ENCODE peak calls at places on chromosomes 3 and 15, in six cellular contexts. C, B, D, F, M and N are unnamed samples.

GRCh38 chr15:71532994-71533393 is 277.4 kb upstream of the NR2E3 start:
- DNase-seq in D (peak; percentile 82), F (no peak), C (no peak), M (peak; percentile 43), B (peak; percentile 53), N (no peak)

GRCh38 chr3:169286992-169287391 is 376.5 kb downstream of the MECOM start:
- DNase-seq in D (no peak), F (no peak), M (no peak), C (no peak), B (no peak), N (no peak)

GRCh38 chr15:39511000-39511914 is 69.6 kb upstream of the THBS1 start:
- DNase-seq in C (no peak), M (peak; percentile 4), F (no peak), B (peak; percentile 81), D (peak; percentile 83), N (no peak)

GRCh38 chr15:39079296-39079834 is 501.5 kb upstream of the THBS1 start:
- DNase-seq in F (no peak), C (no peak), B (peak; percentile 48), M (peak; percentile 82), D (peak; percentile 83), N (no peak)

GRCh38 chr3:188646592-188646991 is 492.6 kb downstream of the LPP start:
- DNase-seq in D (peak; percentile 51), F (no peak), B (peak; percentile 29), C (no peak), M (no peak), N (no peak)

GRCh38 chr3:110783541-110783940 is 288.1 kb upstream of the NECTIN3 start:
- DNase-seq in D (no peak), C (no peak), B (no peak), F (no peak), M (no peak), N (no peak)

GRCh38 chr3:55203006-55203405 is 275.1 kb upstream of the LRTM1 start:
- DNase-seq in D (peak; percentile 8), F (no peak), M (no peak), C (no peak), B (peak; percentile 24), N (no peak)

GRCh38 chr3:90039994-90040393 is 932.6 kb downstream of the EPHA3 start:
- DNase-seq in D (no peak), B (no peak), C (no peak), F (no peak), M (no peak), N (no peak)

GRCh38 chr15:89496155-89497098 is at the start of gene RHCG:
- DNase-seq in M (peak; percentile 94), D (no peak), C (no peak), B (peak; percentile 40), F (peak; percentile 37), N (no peak)

GRCh38 chr15:66023322-66023972 is 154.2 kb downstream of the RAB11A start:
- DNase-seq in M (no peak), B (no peak), F (no peak), C (no peak), D (no peak), N (no peak)

GRCh38 chr15:83477791-83478537 is 30.8 kb downstream of the SH3GL3 start:
- DNase-seq in C (no peak), F (no peak), M (no peak), D (no peak), B (no peak), N (no peak)

GRCh38 chr3:108603689-108604088 is 14.2 kb downstream of the DZIP3 start:
- DNase-seq in C (no peak), F (no peak), B (no peak), D (peak; percentile 44), M (no peak), N (no peak)

GRCh38 chr3:100533176-100533575 is 40.8 kb downstream of the TMEM45A start:
- DNase-seq in C (no peak), D (no peak), B (no peak), M (no peak), F (no peak), N (no peak)

GRCh38 chr15:73346735-73347312 is 21.9 kb downstream of the HCN4 start:
- DNase-seq in B (peak; percentile 9), F (peak; percentile 58), D (peak; percentile 73), C (peak; percentile 76), M (peak; percentile 48), N (no peak)

GRCh38 chr3:148528024-148528423 is 169.7 kb upstream of the AGTR1 start:
- DNase-seq in M (no peak), D (no peak), F (no peak), C (no peak), B (peak; percentile 37), N (no peak)

GRCh38 chr15:97600190-97600589 is 360.3 kb upstream of the ARRDC4 start:
- DNase-seq in C (no peak), F (no peak), B (no peak), D (no peak), M (no peak), N (no peak)

GRCh38 chr15:68431792-68432401 is at the start of gene ITGA11:
- DNase-seq in B (peak; percentile 39), D (peak; percentile 16), F (no peak), M (peak; percentile 57), C (peak; percentile 72), N (peak; percentile 97)

GRCh38 chr3:138688871-138689299 is 80.3 kb downstream of the FAIM start:
- DNase-seq in B (no peak), D (no peak), M (peak; percentile 39), F (no peak), C (no peak), N (no peak)
- TF ChIP-seq CTCF in B (no peak), D (no peak), M (no peak), F (no peak), C (no peak), N (no peak)

DNA sequence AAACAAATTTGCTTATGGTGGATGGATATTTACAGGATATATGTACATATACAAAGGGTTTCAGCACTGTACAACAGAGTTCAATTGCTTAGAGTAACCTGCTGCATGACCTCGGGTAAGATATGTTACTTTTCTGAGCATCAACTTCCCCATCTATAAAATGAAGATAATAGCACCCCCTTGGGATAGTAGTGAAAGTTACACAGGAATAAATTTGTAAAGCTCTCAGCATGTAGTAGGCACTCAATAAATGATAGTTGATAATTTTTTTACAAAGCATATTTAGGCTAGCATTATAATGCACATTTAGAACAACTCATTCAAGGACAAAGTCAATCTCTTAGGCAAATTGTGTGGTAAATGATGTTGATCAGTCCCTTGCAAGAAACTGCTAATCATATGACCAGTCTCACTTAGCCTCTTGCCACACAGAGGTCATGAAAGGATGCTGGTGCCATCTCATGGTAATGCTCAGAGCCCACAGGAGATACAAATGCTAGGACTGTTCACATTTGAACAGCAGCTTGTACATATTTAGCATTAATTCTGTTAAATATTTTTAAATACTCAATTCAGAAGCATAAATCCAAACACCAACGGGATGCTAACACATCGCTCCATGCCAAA is 123.9 kb downstream of the MAGI1 start:
- DNase-seq in D (peak; percentile 2), M (no peak), B (peak; percentile 7), F (no peak), C (no peak), N (no peak)
- TF ChIP-seq CTCF in D (peak; percentile 37), M (peak; percentile 21), B (peak; percentile 11), F (no peak), C (no peak), N (peak; percentile 56)

DNA sequence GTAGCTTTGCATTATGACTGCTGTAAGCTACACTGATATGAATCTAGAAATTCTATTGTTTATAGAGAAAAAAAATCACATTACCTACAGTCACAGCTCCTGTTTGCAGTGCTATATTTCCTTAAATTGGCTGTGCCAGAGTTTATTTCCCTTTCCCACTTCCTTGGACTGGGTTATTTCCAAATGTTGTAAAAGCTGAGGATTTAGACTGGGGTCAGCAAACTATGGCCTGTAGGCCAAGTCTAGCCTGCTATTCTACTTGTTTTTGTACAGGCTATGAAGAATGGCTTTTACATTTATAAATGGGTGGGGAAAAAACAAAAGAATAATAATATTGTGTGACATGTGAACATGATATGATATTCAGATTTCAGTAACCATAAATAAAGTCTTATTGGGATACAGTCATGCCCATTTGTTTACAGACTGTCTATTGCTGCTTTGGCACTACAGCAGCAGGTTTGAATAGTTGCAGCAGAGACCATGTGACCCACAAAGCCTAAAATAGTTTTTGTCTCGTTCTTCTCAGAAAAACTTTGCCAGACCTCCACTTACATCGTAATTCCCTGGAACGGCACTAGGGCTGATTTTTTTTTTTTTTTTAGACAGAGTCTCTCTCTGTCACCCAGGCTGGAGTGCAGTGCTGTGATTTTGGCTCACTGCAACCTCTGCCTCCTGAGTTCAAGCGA is 7.8 kb downstream of the GLDN start:
- DNase-seq in B (peak; percentile 11), D (no peak), F (no peak), M (no peak), C (no peak), N (no peak)
- TF ChIP-seq CTCF in B (no peak), D (no peak), F (no peak), M (no peak), C (no peak), N (no peak)

GRCh38 chr3:44418549-44418948 is 58.9 kb downstream of the ZNF445 start:
- DNase-seq in M (no peak), F (no peak), D (peak; percentile 10), B (no peak), C (no peak), N (no peak)
- TF ChIP-seq CTCF in M (no peak), F (no peak), D (peak; percentile 50), B (peak; percentile 34), C (peak; percentile 16), N (peak; percentile 47)

GRCh38 chr3:47376393-47376792 is 4.4 kb upstream of the PTPN23 start:
- DNase-seq in F (no peak), C (no peak), D (no peak), B (no peak), M (no peak), N (no peak)
- TF ChIP-seq CTCF in F (no peak), C (no peak), D (no peak), B (no peak), M (no peak), N (no peak)

GRCh38 chr3:191502583-191502982 is 41.6 kb downstream of the PYDC2 start:
- DNase-seq in C (no peak), F (no peak), B (no peak), D (peak; percentile 51), M (peak; percentile 12), N (no peak)
- TF ChIP-seq CTCF in C (peak; percentile 25), F (peak; percentile 21), B (no peak), D (peak; percentile 76), M (no peak), N (peak; percentile 63)

DNA sequence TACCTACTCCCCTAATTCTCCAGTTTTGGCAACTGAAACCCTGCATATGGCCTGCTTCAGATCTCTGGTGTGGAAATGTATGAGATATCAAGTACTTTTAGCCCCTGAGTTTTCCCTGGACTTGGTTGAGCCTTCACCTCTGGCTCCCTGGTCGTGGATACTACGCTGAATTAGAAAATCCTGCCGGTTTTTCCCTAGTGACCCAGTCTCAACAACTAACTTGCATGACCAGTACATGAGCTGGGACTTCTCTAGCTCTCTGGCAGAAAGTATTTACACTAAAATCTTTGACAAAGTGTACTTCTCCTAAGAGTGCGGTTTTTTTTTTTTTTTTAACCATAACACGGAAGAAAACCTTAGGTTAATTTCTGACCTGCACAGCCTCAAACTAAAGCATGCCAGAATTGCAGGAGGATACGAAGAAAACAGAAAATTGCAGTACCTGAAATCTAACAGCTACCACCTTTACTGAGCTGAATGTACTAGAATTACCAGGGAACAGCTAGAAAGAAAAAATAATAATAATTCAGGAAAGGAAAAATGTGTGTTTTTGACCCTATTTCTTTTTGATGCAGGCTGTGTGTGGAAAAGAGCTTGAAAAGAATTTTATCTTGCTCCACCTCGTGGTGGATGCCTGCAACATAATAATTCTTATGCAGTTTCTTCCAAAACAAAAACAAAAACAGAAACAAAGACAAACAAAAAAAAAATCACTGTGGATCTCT is 165.6 kb downstream of the GMNC start:
- DNase-seq in C (no peak), D (peak; percentile 54), F (no peak), B (peak; percentile 63), M (peak; percentile 40), N (no peak)
- TF ChIP-seq CTCF in C (peak; percentile 56), D (peak; percentile 82), F (peak; percentile 68), B (peak; percentile 61), M (peak; percentile 62), N (peak; percentile 90)